ENCODE peak calls at places on chromosomes 5 and 9, in four cellular contexts. One of them, this sample, is unnamed.

GRCh38 chr9:114098660-114099522 is at the start of gene KIF12:
- DNase-seq in head of caudate nucleus: peak
- DNase-seq in NCI-H1436: no peak
- DNase-seq in activated effector memory CD4-positive, alpha-beta T cell treated with Interleukin-2 at 50 U/mL for 16 hours: no peak
- DNase-seq in this sample: no peak

GRCh38 chr9:134392900-134393299 is 66.6 kb downstream of the RXRA start:
- DNase-seq in NCI-H1436: no peak
- DNase-seq in head of caudate nucleus: no peak
- DNase-seq in activated effector memory CD4-positive, alpha-beta T cell treated with Interleukin-2 at 50 U/mL for 16 hours: no peak
- DNase-seq in this sample: no peak

GRCh38 chr9:130938652-130939404 is at the start of gene FIBCD1:
- DNase-seq in NCI-H1436: no peak
- DNase-seq in head of caudate nucleus: no peak
- DNase-seq in activated effector memory CD4-positive, alpha-beta T cell treated with Interleukin-2 at 50 U/mL for 16 hours: no peak
- DNase-seq in this sample: peak

GRCh38 chr5:96048763-96049162 is 87.1 kb upstream of the ELL2 start:
- DNase-seq in NCI-H1436: peak
- DNase-seq in activated effector memory CD4-positive, alpha-beta T cell treated with Interleukin-2 at 50 U/mL for 16 hours: no peak
- DNase-seq in head of caudate nucleus: no peak
- DNase-seq in this sample: no peak

GRCh38 chr5:177327539-177328522 is 16.1 kb upstream of the MXD3 start:
- DNase-seq in activated effector memory CD4-positive, alpha-beta T cell treated with Interleukin-2 at 50 U/mL for 16 hours: no peak
- DNase-seq in head of caudate nucleus: no peak
- DNase-seq in NCI-H1436: no peak
- DNase-seq in this sample: peak

GRCh38 chr9:2227468-2227867 is 212.3 kb downstream of the SMARCA2 start:
- DNase-seq in activated effector memory CD4-positive, alpha-beta T cell treated with Interleukin-2 at 50 U/mL for 16 hours: no peak
- DNase-seq in NCI-H1436: no peak
- DNase-seq in head of caudate nucleus: no peak
- DNase-seq in this sample: no peak

GRCh38 chr9:116212986-116213672 is 59.5 kb downstream of the PAPPA start:
- DNase-seq in head of caudate nucleus: no peak
- DNase-seq in activated effector memory CD4-positive, alpha-beta T cell treated with Interleukin-2 at 50 U/mL for 16 hours: no peak
- DNase-seq in NCI-H1436: no peak
- DNase-seq in this sample: no peak

GRCh38 chr9:35972093-35972492 is 14.1 kb upstream of the OR2S2 start:
- DNase-seq in activated effector memory CD4-positive, alpha-beta T cell treated with Interleukin-2 at 50 U/mL for 16 hours: peak
- DNase-seq in head of caudate nucleus: no peak
- DNase-seq in NCI-H1436: no peak
- DNase-seq in this sample: no peak

GRCh38 chr5:150500328-150500841 is 7.5 kb upstream of the NDST1 start:
- DNase-seq in head of caudate nucleus: no peak
- DNase-seq in activated effector memory CD4-positive, alpha-beta T cell treated with Interleukin-2 at 50 U/mL for 16 hours: no peak
- DNase-seq in NCI-H1436: no peak
- DNase-seq in this sample: no peak

GRCh38 chr5:72746736-72747135 is 69.7 kb upstream of the TNPO1 start:
- DNase-seq in NCI-H1436: no peak
- DNase-seq in head of caudate nucleus: no peak
- DNase-seq in activated effector memory CD4-positive, alpha-beta T cell treated with Interleukin-2 at 50 U/mL for 16 hours: no peak
- DNase-seq in this sample: no peak

GRCh38 chr5:140855772-140856674 is at the start of gene PCDHA10:
- DNase-seq in head of caudate nucleus: peak
- DNase-seq in NCI-H1436: no peak
- DNase-seq in activated effector memory CD4-positive, alpha-beta T cell treated with Interleukin-2 at 50 U/mL for 16 hours: no peak
- DNase-seq in this sample: no peak

GRCh38 chr9:127166651-127167524 is 44.5 kb upstream of the ANGPTL2 start:
- DNase-seq in head of caudate nucleus: no peak
- DNase-seq in activated effector memory CD4-positive, alpha-beta T cell treated with Interleukin-2 at 50 U/mL for 16 hours: no peak
- DNase-seq in NCI-H1436: peak
- DNase-seq in this sample: no peak

GRCh38 chr5:68644971-68645370 is 429.4 kb downstream of the PIK3R1 start:
- DNase-seq in activated effector memory CD4-positive, alpha-beta T cell treated with Interleukin-2 at 50 U/mL for 16 hours: no peak
- DNase-seq in NCI-H1436: no peak
- DNase-seq in head of caudate nucleus: no peak
- DNase-seq in this sample: no peak